ENCODE peak calls at places on chromosomes 13 and 19, in five cellular contexts. F is NT2/D1, K is neuronal stem cell, R is mesenchymal stem cell, T is neural progenitor cell. X is an unnamed sample.

GRCh38 chr19:16377521-16377920 is 52.9 kb downstream of the KLF2 start:
- DNase-seq in R (no peak), F (no peak), K (no peak), T (no peak), X (no peak)

GRCh38 chr19:3526507-3527244 is 12.3 kb upstream of the TEKTIP1 start:
- DNase-seq in F (no peak), R (no peak), T (no peak), K (no peak), X (no peak)

GRCh38 chr13:50650936-50651638 is 192.4 kb downstream of the DLEU7 start:
- DNase-seq in F (no peak), K (no peak), T (no peak), R (peak; percentile 67), X (no peak)

GRCh38 chr13:27953671-27954405 is 15.3 kb downstream of the CDX2 start:
- DNase-seq in K (peak; percentile 89), R (peak; percentile 79), F (no peak), T (peak; percentile 95), X (peak; percentile 84)

GRCh38 chr19:20367811-20368294 is 197.7 kb downstream of the ZNF737 start:
- DNase-seq in T (peak; percentile 71), F (peak; percentile 72), K (peak; percentile 56), R (no peak), X (no peak)

GRCh38 chr13:99053636-99054233 is 75.9 kb upstream of the DOCK9 start:
- DNase-seq in R (no peak), K (no peak), T (peak; percentile 23), F (no peak), X (no peak)

GRCh38 chr19:35555301-35556005 is 8.0 kb downstream of the ATP4A start:
- DNase-seq in F (peak; percentile 23), K (peak; percentile 21), R (peak; percentile 24), T (peak; percentile 75), X (no peak)

GRCh38 chr19:3979289-3979673 is 6.0 kb downstream of the EEF2 start:
- DNase-seq in T (no peak), F (no peak), K (no peak), R (no peak), X (no peak)

GRCh38 chr19:2187164-2187563 is 23.4 kb downstream of the DOT1L start:
- DNase-seq in T (no peak), K (no peak), R (no peak), F (no peak), X (no peak)

GRCh38 chr19:584240-585001 is 5.3 kb upstream of the HCN2 start:
- DNase-seq in R (peak; percentile 53), T (peak; percentile 82), F (peak; percentile 54), K (peak; percentile 56), X (peak; percentile 83)

GRCh38 chr19:3117746-3118145 is 18.1 kb upstream of the GNA15 start:
- DNase-seq in F (no peak), R (no peak), K (no peak), T (no peak), X (no peak)

GRCh38 chr13:57629821-57630235 is 1.7 kb upstream of the PCDH17 start:
- DNase-seq in R (peak; percentile 97), K (peak; percentile 97), F (peak; percentile 88), T (peak; percentile 98), X (peak; percentile 94)

GRCh38 chr13:43664700-43665191 is 122.0 kb downstream of the ENOX1 start:
- DNase-seq in T (peak; percentile 76), K (no peak), R (peak; percentile 69), F (no peak), X (no peak)

GRCh38 chr13:50323440-50324070 is 308.3 kb downstream of the KCNRG start:
- DNase-seq in K (no peak), F (no peak), R (peak; percentile 83), T (no peak), X (no peak)

GRCh38 chr19:13089139-13089856 is 13.4 kb downstream of the LYL1 start:
- DNase-seq in R (no peak), K (no peak), T (peak; percentile 61), F (no peak), X (no peak)

GRCh38 chr13:107866007-107866665 is 349.2 kb downstream of the LIG4 start:
- DNase-seq in T (peak; percentile 68), K (peak; percentile 43), R (peak; percentile 66), F (no peak), X (no peak)

GRCh38 chr13:59601993-59602392 is 561.7 kb downstream of the DIAPH3 start:
- DNase-seq in R (no peak), K (no peak), T (no peak), F (no peak), X (no peak)

GRCh38 chr13:44758595-44759221 is 182.6 kb upstream of the TSC22D1 start:
- DNase-seq in R (peak; percentile 91), T (no peak), K (no peak), F (no peak), X (no peak)

DNA sequence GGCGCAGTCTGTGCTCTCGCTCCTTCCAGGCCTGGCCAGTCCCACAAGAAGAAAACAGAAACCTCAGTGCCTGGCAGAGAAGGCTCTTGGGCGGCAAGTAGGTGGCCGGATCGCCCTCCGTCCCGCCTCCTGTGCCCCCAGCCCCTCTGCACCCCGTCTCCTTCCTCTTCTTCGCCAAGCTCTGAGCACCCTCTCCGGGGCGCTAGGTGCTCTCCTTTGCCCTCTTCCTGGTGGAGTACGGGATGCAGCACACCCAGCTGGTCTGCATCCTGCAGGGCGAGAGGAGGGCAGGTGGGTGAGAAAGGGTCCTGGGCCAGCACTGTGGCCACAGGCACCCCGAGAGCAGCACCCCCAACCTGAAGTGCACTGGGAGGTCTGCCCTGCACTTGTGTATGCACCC is 17.3 kb downstream of the C13orf46 start:
- DNase-seq in T (no peak), K (no peak), R (no peak), F (no peak), X (peak; percentile 65)
- H3K9me3 ChIP-seq in T (peaks cover 12% of the 10 kb centered on the region), K (peaks cover 26% of the 10 kb centered on the region), R (peaks cover 9% of the 10 kb centered on the region), F (peaks cover 54% of the 10 kb centered on the region), X (no peaks in the 10 kb centered on the region)

DNA sequence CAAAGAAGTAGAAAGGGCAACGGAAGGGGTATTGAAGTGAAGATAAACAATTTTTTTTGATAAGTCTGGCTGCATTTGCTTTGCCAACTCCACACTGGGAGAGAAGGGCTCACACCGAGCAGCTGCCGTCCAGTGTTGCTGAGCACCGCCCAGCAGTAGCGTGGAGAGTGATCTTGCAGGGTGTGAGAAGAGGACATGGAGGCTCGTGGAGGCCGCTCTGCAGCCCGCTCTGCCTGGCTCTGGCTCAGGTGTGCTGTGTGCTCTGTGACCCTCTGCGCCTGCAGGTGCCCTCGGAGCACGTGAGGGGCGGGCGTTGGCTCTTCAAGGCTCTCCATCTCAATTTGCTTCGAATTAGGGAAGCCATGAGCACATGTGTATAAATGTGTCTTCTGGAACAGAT is 35.9 kb upstream of the TEX29 start:
- DNase-seq in F (no peak), R (no peak), K (no peak), T (no peak), X (no peak)
- H3K36me3 ChIP-seq in F (peaks cover 79% of the 10 kb centered on the region), R (peaks cover 56% of the 10 kb centered on the region), K (peaks cover 39% of the 10 kb centered on the region), T (no peaks in the 10 kb centered on the region), X (peaks cover 7% of the 10 kb centered on the region)

DNA sequence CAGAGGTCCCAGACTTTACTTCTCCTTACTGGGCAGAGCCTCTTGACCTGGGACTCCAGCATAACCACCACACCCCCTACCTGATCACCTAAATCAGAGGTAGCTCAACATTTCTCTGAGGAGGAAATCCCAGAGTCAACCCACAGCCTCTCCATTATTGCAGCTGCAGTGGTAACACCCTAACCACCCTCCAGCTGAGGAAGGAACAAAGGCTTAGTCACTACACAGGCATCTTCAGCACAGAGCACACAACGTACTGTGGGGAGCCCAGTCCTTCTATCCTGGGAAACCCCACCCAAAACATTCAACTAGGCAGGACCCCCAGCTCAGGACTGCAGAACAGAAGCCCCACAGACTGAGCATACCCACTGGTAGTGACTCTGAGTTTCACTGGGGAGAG is 824.7 kb upstream of the SLITRK5 start:
- DNase-seq in K (no peak), R (peak; percentile 24), T (no peak), F (no peak), X (no peak)
- H3K9me3 ChIP-seq in K (peaks cover 9% of the 10 kb centered on the region), R (no peaks in the 10 kb centered on the region), T (no peaks in the 10 kb centered on the region), F (no peaks in the 10 kb centered on the region), X (no peaks in the 10 kb centered on the region)

GRCh38 chr19:39381910-39382611 is 8.8 kb downstream of the PAF1 start:
- DNase-seq in R (no peak), T (no peak), F (no peak), K (no peak), X (no peak)

GRCh38 chr19:39380521-39381502 is 10.1 kb downstream of the PAF1 start:
- DNase-seq in T (no peak), K (no peak), R (no peak), F (no peak), X (no peak)

GRCh38 chr19:39382991-39383828 is 7.7 kb downstream of the PAF1 start:
- DNase-seq in K (no peak), F (no peak), R (no peak), T (no peak), X (no peak)

GRCh38 chr19:39377373-39378362 is 13.2 kb downstream of the PAF1 start:
- DNase-seq in T (no peak), R (no peak), K (no peak), F (no peak), X (no peak)

GRCh38 chr19:39379865-39380399 is 11.0 kb downstream of the PAF1 start:
- DNase-seq in F (no peak), T (no peak), R (no peak), K (no peak), X (no peak)
- H3K36me3 ChIP-seq in F (peaks cover 87% of the 10 kb centered on the region), T (no peaks in the 10 kb centered on the region), R (peaks cover 93% of the 10 kb centered on the region), K (peaks cover 82% of the 10 kb centered on the region), X (peaks cover 25% of the 10 kb centered on the region)

DNA sequence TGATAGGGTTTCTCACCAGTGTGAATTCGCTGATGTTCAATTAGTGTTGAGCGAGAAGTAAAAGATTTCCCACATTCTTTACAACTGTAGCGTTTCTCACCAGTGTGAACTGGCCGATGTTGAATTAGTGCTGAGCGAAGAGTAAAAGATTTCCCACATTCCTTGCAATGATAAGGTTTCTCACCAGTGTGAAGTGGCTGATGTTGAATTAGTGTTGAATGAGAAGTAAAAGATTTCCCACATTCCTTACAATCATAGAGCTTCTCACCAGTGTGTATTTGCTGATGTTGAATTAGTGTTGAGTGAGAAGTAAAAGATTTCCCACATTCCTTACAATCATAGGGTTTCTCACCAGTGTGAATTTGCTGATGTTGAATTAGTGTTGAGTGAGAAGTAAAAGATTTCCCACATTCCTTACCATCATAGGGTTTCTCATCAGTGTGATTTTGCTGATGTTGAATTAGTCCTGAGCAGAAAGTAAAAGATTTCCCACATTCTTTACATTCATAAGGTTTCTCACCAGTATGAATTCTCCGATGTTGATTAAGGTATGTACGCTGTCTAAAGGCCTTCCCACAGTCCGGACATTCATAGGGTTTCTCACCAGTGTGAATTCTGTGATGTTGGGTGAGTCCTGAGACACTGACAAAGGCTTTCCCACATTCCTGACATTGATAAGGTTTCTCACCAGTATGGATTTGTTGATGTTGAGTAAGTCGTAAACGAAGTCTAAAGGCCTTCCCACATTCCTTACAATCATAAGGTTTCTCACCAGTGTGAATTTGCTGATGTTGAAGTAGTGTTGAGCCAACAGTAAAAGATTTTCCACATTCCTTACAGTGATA is 24.0 kb downstream of the ZNF850 start:
- DNase-seq in F (no peak), R (no peak), T (no peak), K (no peak), X (no peak)
- H3K9me3 ChIP-seq in F (peaks cover 81% of the 10 kb centered on the region), R (peaks cover 97% of the 10 kb centered on the region), T (peaks cover 88% of the 10 kb centered on the region), K (peaks cover 99% of the 10 kb centered on the region), X (peaks cover 43% of the 10 kb centered on the region)